ENCODE peak calls at places on chromosome 15, in six cellular contexts. A is WTC11, P is posterior cingulate gyrus, G is NCI-H2081, R is epithelial cell of esophagus, M is NCI-H1092. O is an unnamed sample.

GRCh38 chr15:60643490-60644040 is 164.6 kb upstream of the ICE2 start:
- DNase-seq in R (no peak), A (no peak), P (no peak), M (no peak), G (no peak), O (no peak)

GRCh38 chr15:85000937-85001336 is 19.3 kb downstream of the PDE8A start:
- DNase-seq in P (no peak), M (no peak), G (no peak), R (no peak), A (no peak), O (no peak)

GRCh38 chr15:66749841-66750575 is 48.0 kb downstream of the SMAD6 start:
- DNase-seq in A (no peak), R (no peak), M (no peak), P (no peak), G (no peak), O (no peak)

GRCh38 chr15:55742927-55743614 is at the start of gene PRTG:
- DNase-seq in P (no peak), G (peak; percentile 48), R (peak; percentile 6), M (no peak), A (peak; percentile 77), O (peak; percentile 76)

GRCh38 chr15:75727031-75727531 is 14.4 kb upstream of the CSPG4 start:
- DNase-seq in A (no peak), P (no peak), M (no peak), G (no peak), R (peak; percentile 41), O (no peak)

GRCh38 chr15:47332481-47332880 is 384.8 kb upstream of the SEMA6D start:
- DNase-seq in A (no peak), G (no peak), P (no peak), M (no peak), R (no peak), O (no peak)

GRCh38 chr15:26759991-26760390 is 12.9 kb downstream of the GABRB3 start:
- DNase-seq in R (no peak), A (no peak), M (no peak), G (no peak), P (no peak), O (no peak)

GRCh38 chr15:88630798-88631463 is 7.9 kb upstream of the ISG20 start:
- DNase-seq in A (no peak), R (no peak), M (no peak), P (no peak), G (no peak), O (no peak)

GRCh38 chr15:32974691-32975090 is 219.8 kb downstream of the FMN1 start:
- DNase-seq in P (no peak), M (no peak), A (no peak), R (peak; percentile 17), G (no peak), O (no peak)

GRCh38 chr15:79973445-79974180 is 2.6 kb upstream of the BCL2A1 start:
- DNase-seq in P (no peak), A (no peak), G (no peak), R (no peak), M (no peak), O (no peak)

GRCh38 chr15:82624008-82624407 is 23.2 kb downstream of the CPEB1 start:
- DNase-seq in R (peak; percentile 16), M (no peak), G (no peak), A (no peak), P (no peak), O (no peak)

GRCh38 chr15:39736646-39737550 is 45.7 kb downstream of the FSIP1 start:
- DNase-seq in M (peak; percentile 20), R (no peak), P (no peak), G (no peak), A (no peak), O (no peak)

GRCh38 chr15:25693321-25694237 is 169.5 kb downstream of the ATP10A start:
- DNase-seq in P (no peak), R (no peak), A (peak; percentile 75), M (peak; percentile 6), G (peak; percentile 6), O (peak; percentile 74)

GRCh38 chr15:89198934-89199333 is 22.4 kb downstream of the RLBP1 start:
- DNase-seq in A (no peak), R (no peak), M (no peak), G (no peak), P (no peak), O (no peak)

GRCh38 chr15:60390931-60391501 is 6.8 kb downstream of the ANXA2 start:
- DNase-seq in A (no peak), P (no peak), G (no peak), R (peak; percentile 90), M (no peak), O (peak; percentile 50)

GRCh38 chr15:80596521-80596976 is 98.6 kb upstream of the ABHD17C start:
- DNase-seq in R (peak; percentile 61), P (no peak), A (no peak), M (no peak), G (no peak), O (no peak)

GRCh38 chr15:42111924-42112323 is 17.6 kb upstream of the PLA2G4D start:
- DNase-seq in R (no peak), P (no peak), M (no peak), A (no peak), G (no peak), O (no peak)

GRCh38 chr15:56537881-56538280 is 72.9 kb upstream of the MNS1 start:
- DNase-seq in P (no peak), R (no peak), A (no peak), G (no peak), M (no peak), O (no peak)

GRCh38 chr15:82688691-82689090 is 21.0 kb downstream of the AP3B2 start:
- DNase-seq in A (no peak), M (no peak), G (no peak), R (no peak), P (no peak), O (no peak)

GRCh38 chr15:64948916-64949315 is 37.2 kb downstream of the ANKDD1A start:
- DNase-seq in A (no peak), M (no peak), G (no peak), R (no peak), P (no peak), O (no peak)

GRCh38 chr15:90300988-90301715 is 35.7 kb downstream of the NGRN start:
- DNase-seq in M (no peak), R (peak; percentile 59), P (no peak), G (peak; percentile 17), A (peak; percentile 92), O (peak; percentile 94)

GRCh38 chr15:74179983-74180688 is 6.6 kb downstream of the ISLR start:
- DNase-seq in P (no peak), R (no peak), A (no peak), G (no peak), M (no peak), O (no peak)

GRCh38 chr15:48719668-48720067 is 74.2 kb upstream of the FBN1 start:
- DNase-seq in G (no peak), A (no peak), P (no peak), M (no peak), R (no peak), O (no peak)

GRCh38 chr15:36742696-36743095 is 163.3 kb downstream of the CDIN1 start:
- DNase-seq in R (no peak), M (no peak), A (no peak), G (no peak), P (no peak), O (no peak)

GRCh38 chr15:61997786-61998185 is 62.5 kb downstream of the VPS13C start:
- DNase-seq in A (no peak), P (no peak), M (no peak), R (no peak), G (no peak), O (no peak)

GRCh38 chr15:45710657-45711056 is 75.8 kb downstream of the SQOR start:
- DNase-seq in A (no peak), R (no peak), M (peak; percentile 8), G (no peak), P (no peak), O (no peak)